ENCODE peak calls at places on chromosomes 1 and 21, in seven cellular contexts. G is small intestine, S is fibroblast of mammary gland, R is K562, Q is NT2/D1, C is fibroblast of villous mesenchyme, P is GM06990. Y is an unnamed sample.

GRCh38 chr1:52157582-52157981 is 15.7 kb downstream of the ZFYVE9 start:
- DNase-seq in G (no peak), P (no peak), S (peak; percentile 75), C (no peak), Q (no peak), R (no peak), Y (peak; percentile 21)

GRCh38 chr1:165235777-165236285 is 120.7 kb downstream of the LMX1A start:
- DNase-seq in Q (peak; percentile 49), G (no peak), P (no peak), S (no peak), R (no peak), C (no peak), Y (no peak)

GRCh38 chr1:15728937-15729657 is 7.0 kb upstream of the SLC25A34 start:
- DNase-seq in G (no peak), S (no peak), R (no peak), C (no peak), Q (no peak), P (no peak), Y (no peak)

GRCh38 chr1:232110281-232111090 is 483.9 kb downstream of the DISC1 start:
- DNase-seq in Q (peak; percentile 48), S (peak; percentile 37), P (no peak), C (peak; percentile 93), R (no peak), G (no peak), Y (peak; percentile 93)

GRCh38 chr1:201758508-201759050 is 70.4 kb upstream of the IPO9 start:
- DNase-seq in P (no peak), R (no peak), G (no peak), S (no peak), Q (no peak), C (no peak), Y (no peak)

GRCh38 chr1:17866451-17867029 is 111.4 kb downstream of the ACTL8 start:
- DNase-seq in R (no peak), C (peak; percentile 85), Q (no peak), G (no peak), S (peak; percentile 95), P (no peak), Y (peak; percentile 83)

GRCh38 chr21:41786521-41786987 is 19.7 kb upstream of the RIPK4 start:
- DNase-seq in Q (no peak), R (no peak), P (no peak), C (peak; percentile 75), S (no peak), G (peak; percentile 70), Y (no peak)

GRCh38 chr1:164588388-164589341 is 29.7 kb downstream of the PBX1 start:
- DNase-seq in P (no peak), C (peak; percentile 86), G (no peak), R (no peak), S (peak; percentile 70), Q (no peak), Y (peak; percentile 66)

GRCh38 chr1:112721966-112722524 is 6.9 kb upstream of the PPM1J start:
- DNase-seq in P (no peak), Q (no peak), S (no peak), R (no peak), G (no peak), C (no peak), Y (no peak)

GRCh38 chr1:70386121-70386520 is 24.9 kb upstream of the CTH start:
- DNase-seq in S (no peak), P (no peak), G (no peak), C (no peak), Q (no peak), R (no peak), Y (no peak)

GRCh38 chr1:85048296-85049064 is at the start of gene MCOLN3:
- DNase-seq in C (no peak), R (peak; percentile 28), Q (no peak), P (peak; percentile 64), S (peak; percentile 11), G (peak; percentile 44), Y (no peak)

GRCh38 chr1:76158126-76158525 is 83.6 kb downstream of the ST6GALNAC3 start:
- DNase-seq in S (no peak), Q (no peak), G (no peak), R (no peak), P (no peak), C (no peak), Y (no peak)

GRCh38 chr1:51618715-51619114 is 1.8 kb downstream of the OSBPL9 start:
- DNase-seq in R (no peak), G (no peak), C (no peak), Q (no peak), S (no peak), P (no peak), Y (no peak)

GRCh38 chr1:167401260-167401873 is 117.0 kb downstream of the CD247 start:
- DNase-seq in R (peak; percentile 78), S (peak; percentile 57), Q (peak; percentile 65), C (peak; percentile 56), G (peak; percentile 62), P (peak; percentile 15), Y (peak; percentile 77)

GRCh38 chr1:61782771-61783170 is 40.5 kb downstream of the PATJ start:
- DNase-seq in C (no peak), S (no peak), P (peak; percentile 3), R (peak; percentile 23), Q (no peak), G (peak; percentile 44), Y (no peak)

GRCh38 chr1:235878082-235878781 is 11.5 kb upstream of the LYST start:
- DNase-seq in R (no peak), Q (no peak), P (no peak), C (no peak), G (no peak), S (no peak), Y (no peak)

GRCh38 chr1:195328102-195328501 is 1280.1 kb downstream of the KCNT2 start:
- DNase-seq in C (no peak), R (no peak), S (no peak), G (no peak), Q (no peak), P (no peak), Y (no peak)

GRCh38 chr1:234770031-234770795 is 160.2 kb upstream of the IRF2BP2 start:
- DNase-seq in Q (no peak), C (no peak), S (no peak), P (no peak), R (no peak), G (no peak), Y (peak; percentile 28)

GRCh38 chr1:234550341-234551031 is 59.5 kb downstream of the IRF2BP2 start:
- DNase-seq in G (no peak), R (no peak), S (no peak), C (no peak), Q (no peak), P (no peak), Y (no peak)

GRCh38 chr1:150548324-150548631 is 930 bp upstream of the ADAMTSL4 start:
- DNase-seq in S (no peak), G (no peak), R (no peak), Q (no peak), C (no peak), P (no peak), Y (no peak)
- H3K4me3 ChIP-seq in S (peak overlapping the region; percentile 52), G (no peak overlapping the region), R (peak overlapping the region; percentile 75), Q (peak overlapping the region; percentile 67), C (peak overlapping the region; percentile 64), P (peak overlapping the region; percentile 55), Y (peak overlapping the region; percentile 60)

GRCh38 chr1:44819594-44820327 is 11.4 kb downstream of the BTBD19 start:
- DNase-seq in R (peak; percentile 97), S (peak; percentile 95), G (peak; percentile 89), P (peak; percentile 83), C (peak; percentile 96), Q (peak; percentile 93), Y (peak; percentile 94)
- H3K4me3 ChIP-seq in R (peak overlapping the region; percentile 36), S (peak overlapping the region; percentile 42), G (peak overlapping the region; percentile 54), P (peak overlapping the region; percentile 63), C (peak overlapping the region; percentile 65), Q (peak overlapping the region; percentile 46), Y (peak overlapping the region; percentile 61)

DNA sequence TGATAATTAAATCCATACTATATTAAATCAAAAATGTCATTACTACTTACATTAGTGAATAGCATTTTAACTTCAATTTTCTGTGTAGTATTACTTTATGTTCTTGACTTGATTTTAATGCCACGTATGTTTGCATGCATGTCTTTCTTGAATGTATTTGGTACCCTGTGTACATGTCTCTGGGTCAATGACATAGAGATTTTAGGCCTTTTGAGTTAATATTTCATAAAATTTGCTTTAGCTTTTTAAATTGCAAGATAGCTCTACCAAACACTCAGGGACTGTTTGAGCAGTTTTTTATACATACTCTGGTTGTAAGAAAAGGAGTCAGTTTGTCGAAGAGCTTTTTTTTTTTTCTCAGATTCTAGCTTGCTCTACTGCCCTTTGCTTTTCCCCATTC is 1.5 kb downstream of the MLLT11 start:
- DNase-seq in R (no peak), G (no peak), P (no peak), C (no peak), S (no peak), Q (no peak), Y (no peak)
- H3K4me3 ChIP-seq in R (peak overlapping the region; percentile 95), G (no peak overlapping the region), P (no peak overlapping the region), C (peak overlapping the region; percentile 15), S (no peak overlapping the region), Q (peak overlapping the region; percentile 90), Y (peak overlapping the region; percentile 97)

DNA sequence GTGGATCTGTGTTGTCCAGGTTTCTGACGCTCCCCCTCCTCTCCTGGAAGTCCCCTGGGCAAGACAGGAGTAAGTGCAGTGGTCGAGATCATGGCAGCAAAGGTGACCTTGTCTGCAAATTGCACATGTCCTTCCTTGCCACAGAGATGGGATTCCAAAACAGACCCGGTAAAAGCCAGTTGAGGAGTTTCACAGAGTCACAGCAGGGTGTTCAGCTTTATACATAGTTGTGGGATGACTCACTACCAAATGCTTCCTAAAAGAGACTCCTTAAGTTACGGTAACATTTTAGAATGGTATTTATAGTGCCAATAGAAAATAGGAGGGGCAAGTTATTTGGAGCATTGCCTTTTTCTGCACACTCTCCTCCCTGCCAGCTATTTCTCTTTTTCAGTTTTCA is 114.7 kb downstream of the TGFB2 start:
- DNase-seq in G (no peak), Q (peak; percentile 88), S (peak; percentile 84), C (peak; percentile 79), P (no peak), R (peak; percentile 33), Y (peak; percentile 97)
- H3K4me3 ChIP-seq in G (no peak overlapping the region), Q (no peak overlapping the region), S (no peak overlapping the region), C (no peak overlapping the region), P (no peak overlapping the region), R (no peak overlapping the region), Y (no peak overlapping the region)

GRCh38 chr1:114668373-114668772 is 1.5 kb downstream of the DENND2C start:
- DNase-seq in C (no peak), G (no peak), P (no peak), S (no peak), R (no peak), Q (no peak), Y (no peak)
- H3K4me3 ChIP-seq in C (no peak overlapping the region), G (no peak overlapping the region), P (no peak overlapping the region), S (no peak overlapping the region), R (no peak overlapping the region), Q (no peak overlapping the region), Y (no peak overlapping the region)

Y was measured in choroid plexus epithelial cell.